ENCODE peak calls at places on chromosomes 4 and X, in seven cellular contexts. Q, Y, M, Z, J, F and W are unnamed samples.

GRCh38 chrX:105553118-105553517 is 269.2 kb upstream of the NRK start:
- DNase-seq in Q (no peak), F (no peak), J (no peak), Y (no peak), M (no peak), Z (no peak), W (no peak)

GRCh38 chrX:118346258-118347094 is 570 bp downstream of the WDR44 start:
- DNase-seq in F (no peak), Z (peak; percentile 20), J (peak; percentile 58), Y (peak; percentile 63), M (no peak), Q (peak; percentile 57), W (no peak)

GRCh38 chr4:173169428-173170209 is 1.0 kb downstream of the GALNT7 start:
- DNase-seq in Q (peak; percentile 81), J (peak; percentile 87), Z (peak; percentile 20), Y (peak; percentile 73), F (peak; percentile 75), M (no peak), W (peak; percentile 45)

GRCh38 chr4:726235-726787 is 20.7 kb downstream of the PCGF3 start:
- DNase-seq in Q (peak; percentile 78), Z (no peak), F (no peak), M (no peak), Y (peak; percentile 43), J (no peak), W (no peak)

GRCh38 chrX:65635371-65635770 is 32.1 kb upstream of the MSN start:
- DNase-seq in Q (peak; percentile 49), Y (no peak), Z (no peak), M (no peak), J (no peak), F (no peak), W (no peak)

GRCh38 chrX:111447298-111447697 is 35.3 kb upstream of the DCX start:
- DNase-seq in Z (peak; percentile 22), M (peak; percentile 4), F (peak; percentile 53), J (peak; percentile 81), Y (peak; percentile 6), Q (no peak), W (no peak)

GRCh38 chr4:183876268-183876934 is 28.7 kb upstream of the STOX2 start:
- DNase-seq in Z (peak; percentile 16), M (no peak), J (no peak), Q (peak; percentile 66), Y (peak; percentile 3), F (no peak), W (peak; percentile 49)

GRCh38 chr4:137956256-137956655 is 285.9 kb downstream of the SLC7A11 start:
- DNase-seq in J (no peak), M (no peak), Y (no peak), Q (peak; percentile 50), Z (peak; percentile 47), F (no peak), W (no peak)

GRCh38 chr4:185013715-185014114 is 4.6 kb upstream of the HELT start:
- DNase-seq in J (no peak), Y (peak; percentile 4), Q (no peak), Z (no peak), M (no peak), F (no peak), W (no peak)

GRCh38 chr4:37517326-37517725 is 168.8 kb downstream of the RELL1 start:
- DNase-seq in M (no peak), Z (peak; percentile 54), J (no peak), Q (peak; percentile 16), Y (no peak), F (no peak), W (no peak)

GRCh38 chr4:66571145-66571544 is 900.9 kb upstream of the EPHA5 start:
- DNase-seq in Z (no peak), Q (no peak), Y (no peak), J (no peak), M (no peak), F (no peak), W (no peak)

GRCh38 chrX:8849945-8850344 is 48.8 kb upstream of the FAM9A start:
- DNase-seq in M (no peak), Y (no peak), Q (no peak), J (no peak), F (no peak), Z (no peak), W (peak; percentile 34)

GRCh38 chr4:101938836-101939235 is 148.3 kb downstream of the BANK1 start:
- DNase-seq in Z (no peak), J (no peak), M (no peak), F (no peak), Q (no peak), Y (no peak), W (no peak)

GRCh38 chrX:11579856-11580595 is 85.7 kb downstream of the ARHGAP6 start:
- DNase-seq in Q (no peak), M (no peak), F (no peak), J (no peak), Y (peak; percentile 11), Z (peak; percentile 16), W (no peak)

GRCh38 chrX:112147206-112147605 is 64.6 kb upstream of the TRPC5 start:
- DNase-seq in F (peak; percentile 45), J (peak; percentile 63), M (no peak), Q (peak; percentile 34), Y (peak; percentile 32), Z (peak; percentile 3), W (no peak)

GRCh38 chr4:145066063-145066501 is 31.9 kb downstream of the ANAPC10 start:
- DNase-seq in Y (peak; percentile 28), J (peak; percentile 82), Q (no peak), Z (no peak), F (no peak), M (peak; percentile 60), W (no peak)

GRCh38 chr4:145076473-145076855 is 21.5 kb downstream of the ANAPC10 start:
- DNase-seq in F (no peak), Z (no peak), J (no peak), Y (no peak), M (no peak), Q (no peak), W (no peak)

GRCh38 chr4:145075742-145076472 is 22.1 kb downstream of the ANAPC10 start:
- DNase-seq in J (no peak), Y (no peak), Q (no peak), M (no peak), F (no peak), Z (no peak), W (no peak)

GRCh38 chr4:145069361-145069760 is 28.6 kb downstream of the ANAPC10 start:
- DNase-seq in Y (peak; percentile 63), J (no peak), M (peak; percentile 32), Q (peak; percentile 66), F (no peak), Z (peak; percentile 71), W (no peak)

GRCh38 chr4:145071560-145071959 is 26.4 kb downstream of the ANAPC10 start:
- DNase-seq in F (no peak), Y (no peak), Z (no peak), J (no peak), M (no peak), Q (no peak), W (no peak)
- H3K4me1 ChIP-seq in F (no peaks in the 10 kb centered on the region), Y (no peaks in the 10 kb centered on the region), Z (peaks cover 6% of the 10 kb centered on the region), J (peaks cover 5% of the 10 kb centered on the region), M (peaks cover 3% of the 10 kb centered on the region), Q (peaks cover 14% of the 10 kb centered on the region), W (no peaks in the 10 kb centered on the region)

DNA sequence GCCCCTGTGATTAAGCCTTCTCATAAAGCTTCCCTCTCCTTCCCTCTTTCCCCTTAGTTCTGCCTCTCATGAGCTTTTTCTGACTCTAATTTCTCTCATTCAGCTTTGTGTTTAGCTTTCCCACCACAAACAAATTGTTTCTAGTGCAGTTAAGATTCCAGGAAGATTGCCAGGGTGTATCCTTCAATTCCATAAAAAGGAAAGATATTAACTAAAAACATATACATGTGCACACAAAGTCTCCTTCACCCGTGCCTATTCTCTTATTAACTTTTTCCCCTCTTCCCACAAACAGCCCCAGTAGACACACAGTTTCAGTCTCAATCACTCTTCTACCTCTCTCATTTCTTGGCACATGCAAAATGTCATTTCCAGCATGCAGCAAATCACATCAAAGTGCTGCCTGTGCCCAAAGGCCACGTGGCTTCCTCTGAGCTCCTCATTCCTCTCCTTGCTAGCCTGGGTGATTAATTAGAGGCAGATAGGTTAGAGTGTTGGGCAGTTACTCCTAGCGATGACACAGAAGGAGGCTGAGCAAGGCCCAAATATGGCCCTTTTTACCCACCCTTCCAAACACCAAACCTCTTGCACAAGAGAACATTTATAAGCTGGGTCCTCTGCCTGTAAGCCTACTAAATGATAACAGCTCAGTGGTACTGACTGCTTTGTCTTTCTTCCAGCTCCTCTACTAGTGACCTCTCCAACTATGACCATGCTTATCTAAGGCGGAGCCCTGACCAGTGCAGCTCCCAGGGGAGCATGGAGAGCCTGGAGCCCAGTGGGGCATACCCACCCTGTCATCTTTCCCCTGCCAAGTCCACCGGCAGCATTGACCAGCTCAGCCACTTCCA is 159.6 kb downstream of the SOWAHB start:
- DNase-seq in Y (peak; percentile 91), F (no peak), J (no peak), Q (peak; percentile 94), M (no peak), Z (no peak), W (no peak)
- H2AFZ ChIP-seq in Y (no peak overlapping the region), F (no peak overlapping the region), J (no peak overlapping the region), Q (no peak overlapping the region), M (no peak overlapping the region), Z (no peak overlapping the region), W (no peak overlapping the region)

DNA sequence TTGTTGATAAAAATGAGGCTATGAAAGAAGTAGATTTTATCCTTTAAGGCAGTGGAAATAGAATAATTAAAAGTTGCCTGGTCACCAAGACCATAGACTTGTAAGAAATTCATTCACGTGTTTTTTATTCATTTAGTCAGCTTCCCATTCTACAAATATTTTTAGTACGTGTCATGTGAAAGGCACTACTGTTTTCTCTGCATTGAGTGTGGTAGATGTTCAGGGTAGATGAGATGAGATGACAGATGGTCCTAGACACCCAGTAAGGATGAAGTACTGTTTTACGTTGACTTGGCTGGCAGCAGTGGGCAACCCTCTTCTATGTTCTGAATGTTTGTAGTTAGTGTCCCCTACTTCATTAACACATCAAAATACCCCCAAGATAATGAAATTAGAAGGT is 228.1 kb downstream of the ARHGAP24 start:
- DNase-seq in Q (peak; percentile 21), M (no peak), F (no peak), Z (no peak), Y (no peak), J (no peak), W (no peak)
- H3K4me1 ChIP-seq in Q (peaks cover 18% of the 10 kb centered on the region), M (no peaks in the 10 kb centered on the region), F (no peaks in the 10 kb centered on the region), Z (no peaks in the 10 kb centered on the region), Y (no peaks in the 10 kb centered on the region), J (peaks cover 3% of the 10 kb centered on the region), W (no peaks in the 10 kb centered on the region)

GRCh38 chr4:145731026-145731425 is 51.1 kb downstream of the C4orf51 start:
- DNase-seq in Y (peak; percentile 60), F (no peak), J (no peak), Z (peak; percentile 19), M (no peak), Q (peak; percentile 15), W (no peak)

GRCh38 chr4:145734051-145734450 is 54.1 kb downstream of the C4orf51 start:
- DNase-seq in Z (peak; percentile 44), J (no peak), M (no peak), Y (peak; percentile 28), Q (peak; percentile 45), F (no peak), W (no peak)

GRCh38 chr4:145732001-145732400 is 52.1 kb downstream of the C4orf51 start:
- DNase-seq in F (no peak), M (no peak), Q (no peak), J (peak; percentile 20), Z (no peak), Y (peak; percentile 18), W (no peak)

GRCh38 chr4:145732895-145733880 is 53.2 kb downstream of the C4orf51 start:
- DNase-seq in Z (peak; percentile 95), Q (peak; percentile 99), Y (peak; percentile 94), F (peak; percentile 93), M (peak; percentile 76), J (peak; percentile 95), W (peak; percentile 96)

DNA sequence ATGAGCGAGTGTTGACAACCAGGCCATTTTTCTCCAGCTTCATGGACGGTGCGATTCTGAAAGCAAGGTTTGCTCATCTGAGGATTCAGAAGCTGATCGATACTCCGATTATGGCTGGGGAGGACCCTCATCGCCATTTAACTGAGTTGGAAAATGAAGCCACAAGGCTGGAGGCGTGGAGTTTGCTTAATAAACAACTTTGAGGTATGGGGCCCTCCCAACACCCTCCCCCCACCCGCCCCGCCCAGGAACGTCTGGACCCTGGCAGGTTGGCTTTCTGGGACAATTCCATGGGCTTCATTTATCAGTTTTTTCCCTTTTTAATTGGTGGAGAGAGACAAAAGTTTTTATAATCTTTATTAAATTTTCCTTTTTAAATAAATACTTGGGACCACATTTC is 52.5 kb downstream of the C4orf51 start:
- DNase-seq in Z (peak; percentile 15), F (no peak), M (no peak), Y (peak; percentile 16), Q (peak; percentile 30), J (no peak), W (no peak)
- H2AFZ ChIP-seq in Z (peak overlapping the region; percentile 75), F (peak overlapping the region; percentile 100), M (peak overlapping the region; percentile 86), Y (peak overlapping the region; percentile 64), Q (peak overlapping the region; percentile 67), J (peak overlapping the region; percentile 93), W (no peak overlapping the region)